ENCODE peak calls at places on chromosomes 6 and 20, in nine cellular contexts. One of them, this sample, is unnamed.

GRCh38 chr6:73585566-73586415 is 65.0 kb upstream of the EEF1A1 start:
- DNase-seq in suprapubic skin: no peak
- DNase-seq in stomach: peak
- DNase-seq in upper lobe of left lung: peak
- DNase-seq in HepG2: peak
- DNase-seq in SK-N-MC: peak
- DNase-seq in sigmoid colon: no peak
- DNase-seq in breast epithelium: peak
- DNase-seq in K562: peak
- DNase-seq in this sample: peak

GRCh38 chr6:90413867-90414266 is 117.2 kb upstream of the BACH2 start:
- DNase-seq in sigmoid colon: no peak
- DNase-seq in SK-N-MC: no peak
- DNase-seq in K562: no peak
- DNase-seq in HepG2: no peak
- DNase-seq in breast epithelium: no peak
- DNase-seq in stomach: no peak
- DNase-seq in suprapubic skin: no peak
- DNase-seq in upper lobe of left lung: peak
- DNase-seq in this sample: peak

GRCh38 chr6:111734068-111734825 is 128.6 kb upstream of the TRAF3IP2 start:
- DNase-seq in HepG2: no peak
- DNase-seq in stomach: no peak
- DNase-seq in suprapubic skin: no peak
- DNase-seq in upper lobe of left lung: no peak
- DNase-seq in sigmoid colon: no peak
- DNase-seq in K562: no peak
- DNase-seq in breast epithelium: no peak
- DNase-seq in SK-N-MC: no peak
- DNase-seq in this sample: no peak

GRCh38 chr6:1911476-1911875 is 301.8 kb downstream of the FOXC1 start:
- DNase-seq in breast epithelium: no peak
- DNase-seq in upper lobe of left lung: no peak
- DNase-seq in sigmoid colon: no peak
- DNase-seq in stomach: no peak
- DNase-seq in K562: no peak
- DNase-seq in suprapubic skin: no peak
- DNase-seq in HepG2: no peak
- DNase-seq in SK-N-MC: peak
- DNase-seq in this sample: no peak

GRCh38 chr6:96186516-96187195 is 170.9 kb downstream of the FUT9 start:
- DNase-seq in breast epithelium: no peak
- DNase-seq in suprapubic skin: no peak
- DNase-seq in sigmoid colon: no peak
- DNase-seq in upper lobe of left lung: no peak
- DNase-seq in K562: no peak
- DNase-seq in HepG2: no peak
- DNase-seq in SK-N-MC: no peak
- DNase-seq in stomach: no peak
- DNase-seq in this sample: no peak

GRCh38 chr20:1263853-1264252 is 2.2 kb upstream of the SNPH start:
- DNase-seq in suprapubic skin: no peak
- DNase-seq in SK-N-MC: no peak
- DNase-seq in sigmoid colon: no peak
- DNase-seq in breast epithelium: no peak
- DNase-seq in K562: no peak
- DNase-seq in stomach: no peak
- DNase-seq in upper lobe of left lung: no peak
- DNase-seq in HepG2: no peak
- DNase-seq in this sample: no peak

GRCh38 chr6:38432479-38432878 is 207.2 kb downstream of the BTBD9 start:
- DNase-seq in K562: no peak
- DNase-seq in SK-N-MC: no peak
- DNase-seq in breast epithelium: no peak
- DNase-seq in suprapubic skin: no peak
- DNase-seq in stomach: no peak
- DNase-seq in upper lobe of left lung: no peak
- DNase-seq in HepG2: no peak
- DNase-seq in sigmoid colon: no peak
- DNase-seq in this sample: no peak

GRCh38 chr6:104396077-104396476 is 463.6 kb downstream of the HACE1 start:
- DNase-seq in stomach: no peak
- DNase-seq in HepG2: no peak
- DNase-seq in sigmoid colon: no peak
- DNase-seq in K562: no peak
- DNase-seq in breast epithelium: no peak
- DNase-seq in suprapubic skin: no peak
- DNase-seq in upper lobe of left lung: no peak
- DNase-seq in SK-N-MC: no peak
- DNase-seq in this sample: no peak

GRCh38 chr6:5490495-5491069 is 229.3 kb downstream of the FARS2 start:
- DNase-seq in upper lobe of left lung: no peak
- DNase-seq in sigmoid colon: no peak
- DNase-seq in suprapubic skin: no peak
- DNase-seq in HepG2: no peak
- DNase-seq in stomach: no peak
- DNase-seq in SK-N-MC: no peak
- DNase-seq in K562: no peak
- DNase-seq in breast epithelium: no peak
- DNase-seq in this sample: no peak

GRCh38 chr20:8571660-8572059 is 439.6 kb downstream of the PLCB1 start:
- DNase-seq in suprapubic skin: no peak
- DNase-seq in breast epithelium: no peak
- DNase-seq in SK-N-MC: no peak
- DNase-seq in sigmoid colon: no peak
- DNase-seq in HepG2: no peak
- DNase-seq in upper lobe of left lung: no peak
- DNase-seq in stomach: no peak
- DNase-seq in K562: no peak
- DNase-seq in this sample: no peak

GRCh38 chr6:44169154-44169553 is 10.5 kb downstream of the CAPN11 start:
- DNase-seq in stomach: peak
- DNase-seq in suprapubic skin: no peak
- DNase-seq in SK-N-MC: no peak
- DNase-seq in HepG2: no peak
- DNase-seq in sigmoid colon: no peak
- DNase-seq in upper lobe of left lung: no peak
- DNase-seq in breast epithelium: no peak
- DNase-seq in K562: no peak
- DNase-seq in this sample: peak

GRCh38 chr6:39901116-39901655 is 33.1 kb downstream of the MOCS1 start:
- DNase-seq in sigmoid colon: peak
- DNase-seq in upper lobe of left lung: no peak
- DNase-seq in K562: no peak
- DNase-seq in SK-N-MC: no peak
- DNase-seq in HepG2: no peak
- DNase-seq in suprapubic skin: no peak
- DNase-seq in stomach: no peak
- DNase-seq in breast epithelium: no peak
- DNase-seq in this sample: no peak
- H3K27ac ChIP-seq in sigmoid colon: no peak
- H3K27ac ChIP-seq in upper lobe of left lung: no peak
- H3K27ac ChIP-seq in K562: no peak
- H3K27ac ChIP-seq in SK-N-MC: no peak
- H3K27ac ChIP-seq in HepG2: no peak
- H3K27ac ChIP-seq in suprapubic skin: no peak
- H3K27ac ChIP-seq in stomach: peak
- H3K27ac ChIP-seq in breast epithelium: no peak
- H3K27ac ChIP-seq in this sample: no peak

GRCh38 chr20:48326434-48326691 is 501.4 kb downstream of the PREX1 start:
- DNase-seq in breast epithelium: no peak
- DNase-seq in upper lobe of left lung: no peak
- DNase-seq in HepG2: no peak
- DNase-seq in SK-N-MC: no peak
- DNase-seq in stomach: no peak
- DNase-seq in suprapubic skin: no peak
- DNase-seq in K562: no peak
- DNase-seq in sigmoid colon: no peak
- DNase-seq in this sample: no peak

GRCh38 chr20:48324744-48325143 is 503.1 kb downstream of the PREX1 start:
- DNase-seq in K562: no peak
- DNase-seq in SK-N-MC: no peak
- DNase-seq in stomach: no peak
- DNase-seq in upper lobe of left lung: no peak
- DNase-seq in suprapubic skin: no peak
- DNase-seq in breast epithelium: no peak
- DNase-seq in sigmoid colon: no peak
- DNase-seq in HepG2: no peak
- DNase-seq in this sample: no peak

GRCh38 chr20:48325656-48326433 is 502.0 kb downstream of the PREX1 start:
- DNase-seq in stomach: no peak
- DNase-seq in SK-N-MC: no peak
- DNase-seq in K562: no peak
- DNase-seq in HepG2: no peak
- DNase-seq in sigmoid colon: no peak
- DNase-seq in upper lobe of left lung: no peak
- DNase-seq in breast epithelium: no peak
- DNase-seq in suprapubic skin: no peak
- DNase-seq in this sample: no peak

GRCh38 chr20:48329216-48329615 is 498.6 kb downstream of the PREX1 start:
- DNase-seq in SK-N-MC: no peak
- DNase-seq in sigmoid colon: no peak
- DNase-seq in breast epithelium: no peak
- DNase-seq in HepG2: no peak
- DNase-seq in suprapubic skin: no peak
- DNase-seq in K562: no peak
- DNase-seq in upper lobe of left lung: no peak
- DNase-seq in stomach: no peak
- DNase-seq in this sample: no peak

DNA sequence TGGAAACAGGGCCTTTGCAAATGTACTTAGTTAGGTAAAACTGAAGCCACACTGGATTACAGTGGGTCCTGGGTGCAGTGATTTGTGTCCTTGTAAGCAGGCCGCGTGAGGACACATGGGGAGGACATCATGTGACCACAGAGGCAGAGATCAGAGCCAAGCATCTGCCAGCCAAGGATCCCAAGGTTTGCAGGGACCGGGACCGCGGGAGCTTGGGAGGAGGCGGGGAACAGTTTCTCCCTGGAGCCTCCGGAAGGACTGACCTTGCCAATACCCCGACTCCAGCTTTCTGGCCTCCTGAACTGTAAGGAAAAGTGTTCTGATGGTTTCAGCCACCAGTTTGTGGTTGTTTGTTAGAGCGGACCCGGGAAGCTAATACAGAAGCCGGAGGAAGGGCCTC is 500.9 kb downstream of the PREX1 start:
- DNase-seq in upper lobe of left lung: no peak
- DNase-seq in breast epithelium: peak
- DNase-seq in K562: no peak
- DNase-seq in HepG2: no peak
- DNase-seq in suprapubic skin: peak
- DNase-seq in sigmoid colon: no peak
- DNase-seq in stomach: no peak
- DNase-seq in SK-N-MC: no peak
- DNase-seq in this sample: no peak
- TF ChIP-seq POLR2AphosphoS5 in upper lobe of left lung: no peak
- TF ChIP-seq POLR2AphosphoS5 in breast epithelium: no peak
- TF ChIP-seq POLR2AphosphoS5 in K562: no peak
- TF ChIP-seq POLR2AphosphoS5 in HepG2: no peak
- TF ChIP-seq POLR2AphosphoS5 in suprapubic skin: no peak
- TF ChIP-seq POLR2AphosphoS5 in sigmoid colon: no peak
- TF ChIP-seq POLR2AphosphoS5 in stomach: no peak
- TF ChIP-seq POLR2AphosphoS5 in SK-N-MC: no peak
- TF ChIP-seq POLR2AphosphoS5 in this sample: no peak

GRCh38 chr6:152298055-152298647 is 339.0 kb downstream of the SYNE1 start:
- DNase-seq in stomach: no peak
- DNase-seq in K562: no peak
- DNase-seq in sigmoid colon: no peak
- DNase-seq in HepG2: no peak
- DNase-seq in suprapubic skin: no peak
- DNase-seq in breast epithelium: no peak
- DNase-seq in upper lobe of left lung: no peak
- DNase-seq in SK-N-MC: no peak
- DNase-seq in this sample: no peak

GRCh38 chr6:152301806-152302568 is 335.2 kb downstream of the SYNE1 start:
- DNase-seq in breast epithelium: peak
- DNase-seq in sigmoid colon: peak
- DNase-seq in HepG2: peak
- DNase-seq in suprapubic skin: peak
- DNase-seq in SK-N-MC: peak
- DNase-seq in upper lobe of left lung: peak
- DNase-seq in K562: peak
- DNase-seq in stomach: peak
- DNase-seq in this sample: peak

GRCh38 chr6:152300517-152300916 is 336.6 kb downstream of the SYNE1 start:
- DNase-seq in K562: no peak
- DNase-seq in breast epithelium: no peak
- DNase-seq in sigmoid colon: no peak
- DNase-seq in stomach: no peak
- DNase-seq in SK-N-MC: no peak
- DNase-seq in HepG2: no peak
- DNase-seq in suprapubic skin: no peak
- DNase-seq in upper lobe of left lung: no peak
- DNase-seq in this sample: no peak

GRCh38 chr6:152299336-152299735 is 337.8 kb downstream of the SYNE1 start:
- DNase-seq in HepG2: no peak
- DNase-seq in SK-N-MC: no peak
- DNase-seq in sigmoid colon: no peak
- DNase-seq in K562: no peak
- DNase-seq in suprapubic skin: no peak
- DNase-seq in upper lobe of left lung: no peak
- DNase-seq in breast epithelium: no peak
- DNase-seq in stomach: no peak
- DNase-seq in this sample: no peak

DNA sequence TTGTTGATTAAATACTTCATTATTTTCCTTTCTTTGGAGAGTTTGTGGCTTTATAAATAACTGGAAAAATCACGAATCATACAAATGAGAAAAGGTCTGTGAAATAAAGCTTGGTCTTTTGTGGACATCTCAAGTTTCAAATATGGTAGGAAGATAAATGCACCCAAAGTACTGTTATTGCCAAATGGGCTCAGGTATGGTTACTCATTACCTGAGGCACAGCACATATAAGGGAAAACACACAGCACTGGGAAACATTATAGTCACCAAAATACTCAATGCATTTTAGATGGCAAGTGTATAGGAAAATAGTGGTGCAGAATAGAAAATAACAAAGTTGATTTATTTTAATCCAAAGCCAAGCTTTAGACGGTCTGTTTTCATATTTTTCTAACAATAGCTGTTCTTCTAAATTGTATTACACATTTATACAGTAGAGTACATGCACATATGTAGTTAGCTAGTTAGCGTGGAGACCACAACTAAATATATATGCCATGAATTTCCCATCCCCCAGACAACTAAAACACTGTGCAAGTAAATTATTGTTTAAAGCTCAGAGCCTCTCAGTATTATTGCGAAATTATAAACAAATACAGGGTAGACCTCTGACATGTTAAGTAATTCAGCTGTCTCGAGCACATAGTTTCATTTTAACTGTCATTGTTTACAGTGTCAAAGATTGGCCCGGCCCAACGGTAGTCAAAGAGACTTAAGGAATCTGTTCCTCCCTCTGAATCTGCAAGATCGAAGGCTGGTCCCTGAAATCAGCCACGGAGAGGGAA is 335.9 kb downstream of the SYNE1 start:
- DNase-seq in stomach: no peak
- DNase-seq in suprapubic skin: no peak
- DNase-seq in HepG2: peak
- DNase-seq in upper lobe of left lung: no peak
- DNase-seq in sigmoid colon: no peak
- DNase-seq in SK-N-MC: no peak
- DNase-seq in K562: no peak
- DNase-seq in breast epithelium: no peak
- DNase-seq in this sample: no peak
- H3K27ac ChIP-seq in stomach: peak
- H3K27ac ChIP-seq in suprapubic skin: peak
- H3K27ac ChIP-seq in HepG2: peak
- H3K27ac ChIP-seq in upper lobe of left lung: peak
- H3K27ac ChIP-seq in sigmoid colon: peak
- H3K27ac ChIP-seq in SK-N-MC: no peak
- H3K27ac ChIP-seq in K562: no peak
- H3K27ac ChIP-seq in breast epithelium: peak
- H3K27ac ChIP-seq in this sample: peak

GRCh38 chr20:37202267-37202943 is 23.1 kb upstream of the MROH8 start:
- DNase-seq in HepG2: peak
- DNase-seq in sigmoid colon: no peak
- DNase-seq in suprapubic skin: no peak
- DNase-seq in SK-N-MC: no peak
- DNase-seq in breast epithelium: peak
- DNase-seq in K562: peak
- DNase-seq in stomach: no peak
- DNase-seq in upper lobe of left lung: peak
- DNase-seq in this sample: peak
- TF ChIP-seq POLR2AphosphoS5 in HepG2: no peak
- TF ChIP-seq POLR2AphosphoS5 in sigmoid colon: no peak
- TF ChIP-seq POLR2AphosphoS5 in suprapubic skin: no peak
- TF ChIP-seq POLR2AphosphoS5 in SK-N-MC: no peak
- TF ChIP-seq POLR2AphosphoS5 in breast epithelium: no peak
- TF ChIP-seq POLR2AphosphoS5 in K562: no peak
- TF ChIP-seq POLR2AphosphoS5 in stomach: no peak
- TF ChIP-seq POLR2AphosphoS5 in upper lobe of left lung: no peak
- TF ChIP-seq POLR2AphosphoS5 in this sample: peak

This sample was measured in transverse colon.